ENCODE peak calls at places on chromosomes 13 and 19, in five cellular contexts. One of them, this sample, is unnamed.

GRCh38 chr19:35734889-35735288 is 7.4 kb downstream of the IGFLR1 start:
- DNase-seq in cardiac muscle cell: no peak
- DNase-seq in right lobe of liver: no peak
- DNase-seq in Panc1: no peak
- DNase-seq in PC-3: no peak
- DNase-seq in this sample: no peak

GRCh38 chr13:113552079-113552478 is 32.5 kb upstream of the TFDP1 start:
- DNase-seq in cardiac muscle cell: no peak
- DNase-seq in right lobe of liver: no peak
- DNase-seq in PC-3: no peak
- DNase-seq in Panc1: no peak
- DNase-seq in this sample: no peak

GRCh38 chr13:89375839-89376238 is 1704.7 kb downstream of the SLITRK5 start:
- DNase-seq in Panc1: no peak
- DNase-seq in cardiac muscle cell: no peak
- DNase-seq in PC-3: peak; percentile 22
- DNase-seq in right lobe of liver: no peak
- DNase-seq in this sample: peak; percentile 10

GRCh38 chr19:17942582-17943283 is 9.9 kb downstream of the CCDC124 start:
- DNase-seq in Panc1: no peak
- DNase-seq in right lobe of liver: no peak
- DNase-seq in cardiac muscle cell: no peak
- DNase-seq in PC-3: no peak
- DNase-seq in this sample: no peak

GRCh38 chr13:29754486-29754806 is 96.0 kb downstream of the UBL3 start:
- DNase-seq in PC-3: peak; percentile 28
- DNase-seq in cardiac muscle cell: no peak
- DNase-seq in right lobe of liver: no peak
- DNase-seq in Panc1: no peak
- DNase-seq in this sample: no peak

GRCh38 chr13:42047561-42048322 is 706 bp upstream of the DGKH start:
- DNase-seq in PC-3: peak; percentile 66
- DNase-seq in Panc1: no peak
- DNase-seq in right lobe of liver: peak; percentile 52
- DNase-seq in cardiac muscle cell: peak; percentile 57
- DNase-seq in this sample: no peak

GRCh38 chr19:53246498-53246897 is 8.2 kb downstream of the ZNF677 start:
- DNase-seq in right lobe of liver: no peak
- DNase-seq in PC-3: no peak
- DNase-seq in cardiac muscle cell: no peak
- DNase-seq in Panc1: no peak
- DNase-seq in this sample: no peak

GRCh38 chr19:51250786-51251452 is at the start of gene SIGLECL1:
- DNase-seq in PC-3: no peak
- DNase-seq in cardiac muscle cell: no peak
- DNase-seq in right lobe of liver: no peak
- DNase-seq in Panc1: no peak
- DNase-seq in this sample: no peak

GRCh38 chr13:113646921-113647340 is 11.1 kb downstream of the ATP4B start:
- DNase-seq in cardiac muscle cell: no peak
- DNase-seq in Panc1: no peak
- DNase-seq in right lobe of liver: no peak
- DNase-seq in PC-3: no peak
- DNase-seq in this sample: no peak

DNA sequence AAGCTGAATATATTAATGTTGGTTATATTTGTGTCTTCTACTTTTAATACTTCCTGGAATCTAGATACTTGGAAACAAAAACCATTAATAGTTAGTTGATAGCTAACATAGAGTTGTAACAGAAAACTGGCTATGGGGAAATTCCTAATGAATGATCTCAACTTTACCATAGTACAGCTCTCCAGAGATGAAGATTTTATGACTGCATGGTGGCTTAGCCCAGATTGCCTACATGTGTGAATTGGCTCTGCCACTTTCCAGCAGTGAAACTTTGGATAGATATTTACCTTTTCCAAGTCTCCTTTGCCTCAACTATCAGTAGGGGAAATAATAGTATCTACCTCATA is 161.0 kb downstream of the LACC1 start:
- DNase-seq in PC-3: peak; percentile 11
- DNase-seq in right lobe of liver: no peak
- DNase-seq in Panc1: no peak
- DNase-seq in cardiac muscle cell: no peak
- DNase-seq in this sample: no peak
- H3K27ac ChIP-seq in PC-3: peak overlapping the region; percentile 15
- H3K27ac ChIP-seq in right lobe of liver: no peak overlapping the region
- H3K27ac ChIP-seq in Panc1: no peak overlapping the region
- H3K27ac ChIP-seq in cardiac muscle cell: no peak overlapping the region
- H3K27ac ChIP-seq in this sample: no peak overlapping the region

GRCh38 chr19:3029070-3029923 is at the start of gene TLE2:
- DNase-seq in right lobe of liver: no peak
- DNase-seq in Panc1: no peak
- DNase-seq in cardiac muscle cell: peak; percentile 39
- DNase-seq in PC-3: no peak
- DNase-seq in this sample: no peak

GRCh38 chr19:3027292-3027691 is 1.8 kb downstream of the TLE2 start:
- DNase-seq in PC-3: no peak
- DNase-seq in Panc1: no peak
- DNase-seq in cardiac muscle cell: no peak
- DNase-seq in right lobe of liver: no peak
- DNase-seq in this sample: no peak

GRCh38 chr19:3026768-3027167 is 2.3 kb downstream of the TLE2 start:
- DNase-seq in cardiac muscle cell: no peak
- DNase-seq in right lobe of liver: no peak
- DNase-seq in PC-3: no peak
- DNase-seq in Panc1: no peak
- DNase-seq in this sample: no peak

GRCh38 chr19:3027981-3028304 is 1.1 kb downstream of the TLE2 start:
- DNase-seq in Panc1: no peak
- DNase-seq in PC-3: no peak
- DNase-seq in cardiac muscle cell: no peak
- DNase-seq in right lobe of liver: no peak
- DNase-seq in this sample: no peak

GRCh38 chr19:3028305-3029069 is 593 bp downstream of the TLE2 start:
- DNase-seq in right lobe of liver: no peak
- DNase-seq in PC-3: no peak
- DNase-seq in cardiac muscle cell: no peak
- DNase-seq in Panc1: no peak
- DNase-seq in this sample: no peak
- H3K27ac ChIP-seq in right lobe of liver: no peak overlapping the region
- H3K27ac ChIP-seq in PC-3: no peak overlapping the region
- H3K27ac ChIP-seq in cardiac muscle cell: no peak overlapping the region
- H3K27ac ChIP-seq in Panc1: no peak overlapping the region
- H3K27ac ChIP-seq in this sample: no peak overlapping the region

GRCh38 chr19:7500811-7501450 is 12.1 kb upstream of the PEX11G start:
- DNase-seq in cardiac muscle cell: peak; percentile 78
- DNase-seq in Panc1: no peak
- DNase-seq in right lobe of liver: peak; percentile 70
- DNase-seq in PC-3: peak; percentile 83
- DNase-seq in this sample: no peak
- H3K27ac ChIP-seq in cardiac muscle cell: no peak overlapping the region
- H3K27ac ChIP-seq in Panc1: peak overlapping the region; percentile 39
- H3K27ac ChIP-seq in right lobe of liver: no peak overlapping the region
- H3K27ac ChIP-seq in PC-3: no peak overlapping the region
- H3K27ac ChIP-seq in this sample: no peak overlapping the region

DNA sequence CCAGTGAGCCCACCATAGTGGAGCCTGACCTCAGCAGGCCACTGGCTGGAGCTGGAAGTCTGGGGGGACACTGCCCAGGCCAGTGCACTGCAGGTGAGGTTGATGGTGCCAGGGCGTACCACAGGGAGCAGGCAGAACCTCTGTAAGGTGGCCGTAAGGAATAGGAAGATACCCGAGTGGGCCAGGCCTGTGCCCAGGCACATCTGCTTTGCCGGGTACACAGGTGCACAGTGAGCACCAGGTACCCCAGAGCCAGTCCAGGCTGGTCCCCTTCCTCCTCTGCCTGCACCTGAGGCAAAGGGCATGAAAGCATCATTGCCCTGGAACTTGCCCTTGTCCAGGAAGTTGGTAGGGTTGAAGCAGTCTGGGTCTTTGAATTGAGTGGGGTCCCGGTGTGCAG is 9.5 kb downstream of the EGLN2 start:
- DNase-seq in right lobe of liver: no peak
- DNase-seq in cardiac muscle cell: no peak
- DNase-seq in Panc1: no peak
- DNase-seq in PC-3: no peak
- DNase-seq in this sample: no peak
- H3K27ac ChIP-seq in right lobe of liver: no peak overlapping the region
- H3K27ac ChIP-seq in cardiac muscle cell: no peak overlapping the region
- H3K27ac ChIP-seq in Panc1: no peak overlapping the region
- H3K27ac ChIP-seq in PC-3: no peak overlapping the region
- H3K27ac ChIP-seq in this sample: no peak overlapping the region

GRCh38 chr13:24212254-24212653 is 51.7 kb downstream of the SPATA13 start:
- DNase-seq in right lobe of liver: peak; percentile 61
- DNase-seq in Panc1: no peak
- DNase-seq in PC-3: no peak
- DNase-seq in cardiac muscle cell: no peak
- DNase-seq in this sample: no peak
- H3K27ac ChIP-seq in right lobe of liver: peak overlapping the region; percentile 77
- H3K27ac ChIP-seq in Panc1: no peak overlapping the region
- H3K27ac ChIP-seq in PC-3: no peak overlapping the region
- H3K27ac ChIP-seq in cardiac muscle cell: no peak overlapping the region
- H3K27ac ChIP-seq in this sample: no peak overlapping the region

DNA sequence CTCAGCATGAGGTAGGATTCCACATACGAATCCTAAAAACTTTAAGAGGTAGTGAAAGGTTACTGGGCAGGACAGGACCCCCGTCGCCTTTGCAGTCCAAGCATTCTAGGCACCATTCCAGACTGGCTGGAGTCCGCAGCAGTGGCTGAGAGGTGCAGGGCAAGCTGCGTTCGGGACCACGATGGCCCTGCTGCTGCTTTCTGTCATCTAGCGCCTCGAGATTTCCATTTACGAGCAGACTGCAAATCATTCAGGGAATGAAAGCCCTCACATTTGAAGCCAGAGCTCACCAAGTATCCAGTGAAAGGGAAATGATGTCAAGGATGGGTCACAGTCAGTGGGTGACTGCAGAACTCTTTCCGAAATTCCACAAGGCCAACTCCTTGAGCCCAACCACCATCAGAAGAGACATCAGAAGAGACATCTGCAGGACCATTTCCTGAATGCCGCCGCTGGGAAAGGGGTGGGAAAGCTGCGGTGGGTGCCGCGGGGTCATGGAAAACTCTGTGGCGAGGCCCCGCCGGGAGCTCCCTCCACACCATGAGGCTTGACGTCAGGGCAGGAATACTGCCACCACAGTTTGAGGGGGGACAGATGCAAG is 88.3 kb downstream of the COL4A1 start:
- DNase-seq in right lobe of liver: no peak
- DNase-seq in cardiac muscle cell: no peak
- DNase-seq in PC-3: no peak
- DNase-seq in Panc1: no peak
- DNase-seq in this sample: no peak
- H3K27ac ChIP-seq in right lobe of liver: no peak overlapping the region
- H3K27ac ChIP-seq in cardiac muscle cell: no peak overlapping the region
- H3K27ac ChIP-seq in PC-3: no peak overlapping the region
- H3K27ac ChIP-seq in Panc1: no peak overlapping the region
- H3K27ac ChIP-seq in this sample: no peak overlapping the region